ENCODE peak calls at places on chromosomes 2 and 18, in four cellular contexts. One of them, this sample, is unnamed. For H3K9me3, the result is how much of the 10 kb centered on the place peaks cover.

GRCh38 chr2:179818546-179818945 is 42.9 kb downstream of the ZNF385B start:
- DNase-seq in HCT116: no peak
- DNase-seq in DND-41: no peak
- DNase-seq in GM12878: no peak
- DNase-seq in this sample: peak

GRCh38 chr2:164737612-164738081 is 104.0 kb downstream of the COBLL1 start:
- DNase-seq in GM12878: no peak
- DNase-seq in DND-41: peak
- DNase-seq in HCT116: peak
- DNase-seq in this sample: peak

GRCh38 chr2:224046752-224047151 is 7.7 kb upstream of the SERPINE2 start:
- DNase-seq in HCT116: no peak
- DNase-seq in GM12878: no peak
- DNase-seq in DND-41: no peak
- DNase-seq in this sample: no peak

GRCh38 chr2:82993631-82994030 is 1465.4 kb downstream of the SUCLG1 start:
- DNase-seq in HCT116: peak
- DNase-seq in DND-41: no peak
- DNase-seq in GM12878: no peak
- DNase-seq in this sample: no peak

GRCh38 chr18:26479065-26479685 is 69.2 kb downstream of the KCTD1 start:
- DNase-seq in HCT116: no peak
- DNase-seq in GM12878: no peak
- DNase-seq in DND-41: no peak
- DNase-seq in this sample: no peak

GRCh38 chr18:3044931-3045698 is 32.2 kb upstream of the LPIN2 start:
- DNase-seq in GM12878: no peak
- DNase-seq in DND-41: no peak
- DNase-seq in HCT116: no peak
- DNase-seq in this sample: no peak

GRCh38 chr2:160229591-160229990 is 29.5 kb upstream of the ITGB6 start:
- DNase-seq in DND-41: no peak
- DNase-seq in GM12878: no peak
- DNase-seq in HCT116: no peak
- DNase-seq in this sample: peak

GRCh38 chr2:128799736-128800135 is 481.1 kb upstream of the HS6ST1 start:
- DNase-seq in DND-41: no peak
- DNase-seq in GM12878: no peak
- DNase-seq in HCT116: no peak
- DNase-seq in this sample: no peak

GRCh38 chr2:127941461-127941860 is 55.7 kb upstream of the AMMECR1L start:
- DNase-seq in GM12878: no peak
- DNase-seq in HCT116: no peak
- DNase-seq in DND-41: no peak
- DNase-seq in this sample: no peak

GRCh38 chr2:69149631-69150215 is 136.7 kb downstream of the ANTXR1 start:
- DNase-seq in GM12878: no peak
- DNase-seq in DND-41: no peak
- DNase-seq in HCT116: no peak
- DNase-seq in this sample: peak

GRCh38 chr2:219628986-219629901 is 1.8 kb downstream of the SLC4A3 start:
- DNase-seq in DND-41: no peak
- DNase-seq in GM12878: no peak
- DNase-seq in HCT116: no peak
- DNase-seq in this sample: no peak

GRCh38 chr2:84757648-84758047 is 123.2 kb downstream of the TRABD2A start:
- DNase-seq in DND-41: no peak
- DNase-seq in GM12878: no peak
- DNase-seq in HCT116: no peak
- DNase-seq in this sample: no peak

GRCh38 chr2:218658671-218659257 is 659 bp downstream of the ZNF142 start:
- DNase-seq in GM12878: no peak
- DNase-seq in DND-41: peak
- DNase-seq in HCT116: peak
- DNase-seq in this sample: peak

GRCh38 chr2:70029814-70030409 is 57.4 kb upstream of the PCBP1 start:
- DNase-seq in DND-41: peak
- DNase-seq in HCT116: no peak
- DNase-seq in GM12878: no peak
- DNase-seq in this sample: peak

GRCh38 chr2:84458436-84459027 is 548 bp downstream of the SUCLG1 start:
- DNase-seq in HCT116: no peak
- DNase-seq in GM12878: no peak
- DNase-seq in DND-41: no peak
- DNase-seq in this sample: peak

GRCh38 chr2:203740741-203741363 is 34.4 kb downstream of the CD28 start:
- DNase-seq in DND-41: peak
- DNase-seq in GM12878: no peak
- DNase-seq in HCT116: no peak
- DNase-seq in this sample: peak

GRCh38 chr18:58370662-58371061 is 258.2 kb downstream of the ALPK2 start:
- DNase-seq in DND-41: no peak
- DNase-seq in HCT116: no peak
- DNase-seq in GM12878: no peak
- DNase-seq in this sample: no peak

GRCh38 chr2:235833971-235834620 is 334.1 kb downstream of the GBX2 start:
- DNase-seq in HCT116: no peak
- DNase-seq in GM12878: no peak
- DNase-seq in DND-41: no peak
- DNase-seq in this sample: no peak

GRCh38 chr2:47288864-47289263 is 114.1 kb upstream of the MSH2 start:
- DNase-seq in GM12878: no peak
- DNase-seq in DND-41: no peak
- DNase-seq in HCT116: no peak
- DNase-seq in this sample: peak

GRCh38 chr2:163347982-163348842 is 387.6 kb downstream of the FIGN start:
- DNase-seq in GM12878: no peak
- DNase-seq in DND-41: no peak
- DNase-seq in HCT116: peak
- DNase-seq in this sample: no peak

GRCh38 chr2:95353055-95353575 is 49.4 kb upstream of the FAHD2A start:
- DNase-seq in GM12878: no peak
- DNase-seq in HCT116: no peak
- DNase-seq in DND-41: no peak
- DNase-seq in this sample: no peak

GRCh38 chr18:47184419-47185050 is 8.4 kb upstream of the IER3IP1 start:
- DNase-seq in GM12878: no peak
- DNase-seq in DND-41: peak
- DNase-seq in HCT116: peak
- DNase-seq in this sample: peak

GRCh38 chr2:31233741-31234689 is at the start of gene EHD3:
- DNase-seq in GM12878: no peak
- DNase-seq in HCT116: no peak
- DNase-seq in DND-41: peak
- DNase-seq in this sample: peak

GRCh38 chr18:24427484-24427883 is 1.0 kb downstream of the IMPACT start:
- DNase-seq in DND-41: no peak
- DNase-seq in GM12878: no peak
- DNase-seq in HCT116: no peak
- DNase-seq in this sample: peak

GRCh38 chr2:119823734-119824334 is 64.1 kb downstream of the PTPN4 start:
- DNase-seq in DND-41: peak
- DNase-seq in GM12878: no peak
- DNase-seq in HCT116: no peak
- DNase-seq in this sample: peak

GRCh38 chr2:235928751-235929370 is 239.3 kb downstream of the GBX2 start:
- DNase-seq in DND-41: no peak
- DNase-seq in GM12878: no peak
- DNase-seq in HCT116: no peak
- DNase-seq in this sample: no peak

GRCh38 chr2:40072442-40073232 is 293.6 kb upstream of the THUMPD2 start:
- DNase-seq in GM12878: no peak
- DNase-seq in DND-41: no peak
- DNase-seq in HCT116: no peak
- DNase-seq in this sample: no peak

GRCh38 chr2:46273919-46274318 is 23.3 kb upstream of the EPAS1 start:
- DNase-seq in GM12878: no peak
- DNase-seq in HCT116: no peak
- DNase-seq in DND-41: no peak
- DNase-seq in this sample: no peak

GRCh38 chr2:140869107-140869506 is 1261.7 kb downstream of the LRP1B start:
- DNase-seq in HCT116: no peak
- DNase-seq in DND-41: no peak
- DNase-seq in GM12878: no peak
- DNase-seq in this sample: no peak

GRCh38 chr2:85071096-85071495 is 62.1 kb upstream of the TCF7L1 start:
- DNase-seq in HCT116: no peak
- DNase-seq in DND-41: no peak
- DNase-seq in GM12878: no peak
- DNase-seq in this sample: peak

GRCh38 chr2:15733867-15734765 is 142.4 kb downstream of the DDX1 start:
- DNase-seq in DND-41: no peak
- DNase-seq in HCT116: no peak
- DNase-seq in GM12878: no peak
- DNase-seq in this sample: peak

GRCh38 chr2:113219525-113219888 is 45.7 kb downstream of the PSD4 start:
- DNase-seq in GM12878: no peak
- DNase-seq in DND-41: no peak
- DNase-seq in HCT116: no peak
- DNase-seq in this sample: no peak

GRCh38 chr18:47288741-47289140 is 37.3 kb upstream of the SKOR2 start:
- DNase-seq in DND-41: no peak
- DNase-seq in HCT116: no peak
- DNase-seq in GM12878: no peak
- DNase-seq in this sample: no peak

GRCh38 chr2:102112692-102113665 is 29.6 kb upstream of the IL1R1 start:
- DNase-seq in DND-41: no peak
- DNase-seq in GM12878: no peak
- DNase-seq in HCT116: no peak
- DNase-seq in this sample: peak

GRCh38 chr18:13623871-13624270 is 102.5 kb downstream of the FAM210A start:
- DNase-seq in DND-41: no peak
- DNase-seq in HCT116: no peak
- DNase-seq in GM12878: no peak
- DNase-seq in this sample: no peak

GRCh38 chr18:13624563-13625237 is 101.7 kb downstream of the FAM210A start:
- DNase-seq in GM12878: no peak
- DNase-seq in DND-41: no peak
- DNase-seq in HCT116: no peak
- DNase-seq in this sample: no peak

GRCh38 chr18:13622751-13623150 is 103.6 kb downstream of the FAM210A start:
- DNase-seq in DND-41: no peak
- DNase-seq in HCT116: no peak
- DNase-seq in GM12878: no peak
- DNase-seq in this sample: no peak

GRCh38 chr18:13621886-13622619 is 104.3 kb downstream of the FAM210A start:
- DNase-seq in DND-41: no peak
- DNase-seq in GM12878: no peak
- DNase-seq in HCT116: no peak
- DNase-seq in this sample: no peak

DNA sequence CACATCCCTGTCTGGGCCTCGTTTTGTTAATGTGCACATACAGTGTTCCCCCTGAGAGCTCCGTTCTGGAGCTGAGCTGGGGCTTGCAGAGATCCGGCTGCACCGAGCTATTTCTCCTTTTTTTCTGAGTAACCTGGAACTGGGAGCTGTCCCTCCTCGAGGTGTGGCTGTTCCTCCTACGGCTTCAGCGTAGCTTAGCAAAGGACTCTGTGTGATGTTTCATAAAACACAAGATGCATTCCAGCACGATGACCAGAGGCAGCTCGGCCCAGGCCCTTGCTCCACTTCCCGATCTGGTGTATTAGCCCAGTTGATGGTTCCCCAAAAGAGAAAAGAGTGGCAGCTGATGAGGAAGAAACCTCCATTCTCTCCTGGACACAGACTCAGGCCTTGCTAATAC is 103.0 kb downstream of the FAM210A start:
- DNase-seq in GM12878: no peak
- DNase-seq in DND-41: no peak
- DNase-seq in HCT116: no peak
- DNase-seq in this sample: no peak
- H3K9ac ChIP-seq in GM12878: no peak
- H3K9ac ChIP-seq in DND-41: no peak
- H3K9ac ChIP-seq in HCT116: no peak
- H3K9ac ChIP-seq in this sample: no peak

DNA sequence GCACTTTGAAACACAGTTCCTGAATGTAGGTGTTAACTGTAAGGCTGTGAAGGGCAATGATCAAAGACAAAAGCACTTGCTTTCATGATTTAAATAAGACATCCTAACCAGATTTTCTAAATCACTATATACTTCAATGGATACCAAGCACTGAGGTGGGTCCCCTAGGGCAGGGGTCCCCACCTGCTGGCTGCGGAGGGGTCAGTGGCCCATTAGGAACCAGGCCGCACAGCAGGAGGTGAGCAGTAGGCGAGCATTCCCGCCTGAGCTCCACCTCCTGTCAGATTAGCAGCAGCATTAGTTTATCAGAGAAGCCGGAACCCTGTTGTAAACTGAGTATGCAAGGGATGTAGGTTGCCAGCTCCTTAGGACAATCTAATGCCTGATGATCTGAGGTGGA is 7.1 kb downstream of the NFE2L2 start:
- DNase-seq in DND-41: no peak
- DNase-seq in GM12878: no peak
- DNase-seq in HCT116: no peak
- DNase-seq in this sample: no peak
- H3K4me3 ChIP-seq in DND-41: no peak
- H3K4me3 ChIP-seq in GM12878: no peak
- H3K4me3 ChIP-seq in HCT116: no peak
- H3K4me3 ChIP-seq in this sample: no peak

GRCh38 chr2:2873450-2873811 is 504.2 kb downstream of the EIPR1 start:
- DNase-seq in GM12878: no peak
- DNase-seq in DND-41: no peak
- DNase-seq in HCT116: no peak
- DNase-seq in this sample: no peak
- H3K9me3 ChIP-seq in GM12878: under half
- H3K9me3 ChIP-seq in DND-41: under half
- H3K9me3 ChIP-seq in HCT116: under half
- H3K9me3 ChIP-seq in this sample: under half

DNA sequence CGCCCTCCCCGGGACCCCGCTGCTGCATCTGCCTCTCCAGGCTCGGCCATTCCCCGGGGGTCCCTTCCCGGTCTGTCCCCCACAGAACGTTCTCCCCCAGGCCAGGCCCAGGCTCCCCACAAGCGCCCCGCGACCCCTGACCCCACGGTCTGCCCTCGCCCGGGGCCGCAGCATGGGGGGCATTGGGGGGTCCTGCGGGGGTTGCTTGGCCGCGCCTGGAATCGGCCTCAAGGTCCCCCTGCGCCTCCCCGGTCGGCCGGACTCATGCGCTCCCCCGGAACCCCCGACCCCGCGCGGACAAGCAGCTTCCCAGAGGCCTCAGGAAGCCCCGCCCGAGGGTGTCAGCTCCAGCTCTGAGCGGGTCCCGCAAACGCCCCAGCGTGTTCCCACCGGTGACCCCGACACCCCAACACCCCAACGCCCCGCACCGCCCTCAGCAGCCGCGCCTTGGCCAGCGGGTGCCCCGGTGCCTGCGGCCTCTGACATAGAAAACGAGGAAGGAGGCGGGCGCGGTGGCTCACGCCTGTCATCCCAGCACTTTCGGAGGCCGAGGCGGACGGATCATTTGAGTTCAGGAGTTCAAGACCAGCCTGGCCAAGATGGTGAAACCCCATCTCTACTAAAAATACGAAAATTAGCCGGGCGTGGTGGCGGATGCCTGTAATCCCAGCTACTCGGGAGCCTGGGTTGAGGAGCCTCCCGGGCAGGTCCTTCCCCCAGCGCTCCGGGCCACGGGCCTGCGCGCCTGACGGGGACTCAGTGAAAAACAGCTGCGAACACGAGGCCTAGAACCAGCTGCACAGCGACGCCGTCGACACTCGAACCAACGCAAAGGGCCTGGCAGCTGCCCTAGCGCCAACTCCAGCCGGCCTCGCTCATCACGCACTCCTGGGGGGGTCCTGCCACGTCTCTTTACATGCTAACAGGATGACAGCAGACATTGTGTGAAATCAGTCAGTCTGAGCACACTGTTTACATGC is 61.8 kb upstream of the CTDP1 start:
- DNase-seq in DND-41: no peak
- DNase-seq in HCT116: no peak
- DNase-seq in GM12878: no peak
- DNase-seq in this sample: no peak
- H3K9ac ChIP-seq in DND-41: no peak
- H3K9ac ChIP-seq in HCT116: no peak
- H3K9ac ChIP-seq in GM12878: no peak
- H3K9ac ChIP-seq in this sample: no peak

This sample was measured in GM23248.